ENCODE peak calls at places on chromosome 22, in seven cellular contexts. V, T, W, S, N, E and H are unnamed samples.
A peak's percentile ranks its signal among the peaks of the same experiment; 100 is the strongest.

GRCh38 chr22:42932857-42933782 is 76.0 kb upstream of the ARFGAP3 start:
- DNase-seq in W (peak; percentile 53), E (no peak), T (no peak), S (no peak), V (no peak), N (no peak), H (peak; percentile 37)

GRCh38 chr22:38570841-38571364 is 920 bp upstream of the DMC1 start:
- DNase-seq in W (peak; percentile 66), V (peak; percentile 7), E (peak; percentile 9), S (peak; percentile 44), N (peak; percentile 31), T (peak; percentile 50), H (peak; percentile 42)

GRCh38 chr22:43707650-43708049 is 104.5 kb downstream of the EFCAB6 start:
- DNase-seq in W (no peak), S (no peak), T (no peak), N (no peak), E (no peak), V (peak; percentile 1), H (no peak)

GRCh38 chr22:46472722-46473016 is 64.8 kb downstream of the CELSR1 start:
- DNase-seq in S (no peak), W (no peak), V (no peak), N (no peak), T (no peak), E (no peak), H (no peak)

GRCh38 chr22:38305481-38306448 is 11.5 kb downstream of the CSNK1E start:
- DNase-seq in E (no peak), S (no peak), N (no peak), V (no peak), W (no peak), T (no peak), H (no peak)

GRCh38 chr22:20677684-20678242 is 96.2 kb upstream of the SERPIND1 start:
- DNase-seq in E (no peak), W (no peak), V (no peak), S (no peak), T (no peak), N (no peak), H (no peak)

GRCh38 chr22:32558681-32559355 is 84.2 kb downstream of the FBXO7 start:
- DNase-seq in T (peak; percentile 84), N (peak; percentile 46), E (peak; percentile 51), S (no peak), V (peak; percentile 75), W (peak; percentile 83), H (peak; percentile 55)

GRCh38 chr22:41822289-41823057 is 10.4 kb upstream of the SREBF2 start:
- DNase-seq in T (no peak), V (peak; percentile 62), E (peak; percentile 67), S (no peak), N (no peak), W (no peak), H (peak; percentile 64)

GRCh38 chr22:49807780-49808708 is 19.6 kb downstream of the BRD1 start:
- DNase-seq in T (no peak), W (no peak), N (no peak), E (no peak), V (no peak), S (no peak), H (no peak)

GRCh38 chr22:40922484-40923303 is 28.5 kb upstream of the RBX1 start:
- DNase-seq in N (no peak), T (no peak), E (peak; percentile 20), V (peak; percentile 29), W (no peak), S (no peak), H (no peak)

GRCh38 chr22:47155912-47156311 is 393.5 kb downstream of the TBC1D22A start:
- DNase-seq in E (no peak), V (no peak), S (no peak), W (no peak), N (no peak), T (no peak), H (no peak)

GRCh38 chr22:23753371-23753770 is 854 bp downstream of the VPREB3 start:
- DNase-seq in V (no peak), W (no peak), T (no peak), N (no peak), S (no peak), E (no peak), H (no peak)

GRCh38 chr22:23750744-23751440 is at the start of gene ZNF70:
- DNase-seq in W (peak; percentile 86), T (peak; percentile 96), N (peak; percentile 95), E (peak; percentile 59), S (peak; percentile 82), V (peak; percentile 69), H (peak; percentile 73)

GRCh38 chr22:23751441-23751996 is 607 bp upstream of the ZNF70 start:
- DNase-seq in W (no peak), E (no peak), V (no peak), S (no peak), N (no peak), T (no peak), H (no peak)

GRCh38 chr22:23752750-23753149 is 1.5 kb downstream of the VPREB3 start:
- DNase-seq in T (no peak), V (no peak), S (no peak), N (no peak), E (no peak), W (no peak), H (no peak)

GRCh38 chr22:23752090-23752691 is 1.3 kb upstream of the ZNF70 start:
- DNase-seq in E (no peak), N (no peak), W (no peak), S (no peak), T (no peak), V (no peak), H (no peak)
- TF ChIP-seq POLR2A in E (no peak), N (no peak), W (no peak), S (no peak), T (no peak), V (no peak), H (no peak)

DNA sequence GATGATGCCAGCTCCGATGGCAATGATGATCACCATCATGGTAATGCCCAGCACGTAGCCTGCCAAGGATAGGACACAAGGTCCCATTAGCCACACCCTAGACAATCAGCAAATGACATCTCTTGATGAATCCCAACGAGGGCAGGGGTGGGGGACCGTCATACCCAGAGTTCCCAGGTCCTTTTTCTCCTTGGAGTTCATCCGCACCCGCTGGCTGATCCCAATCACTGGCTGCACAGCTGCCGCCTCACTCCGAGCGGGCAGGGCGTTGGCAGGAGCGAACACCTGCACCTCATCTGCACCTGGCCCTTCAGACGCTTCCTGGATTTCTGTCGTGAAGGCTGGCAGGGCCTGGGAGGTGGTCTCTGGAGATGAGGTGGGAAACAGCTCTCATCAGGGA is 3.0 kb downstream of the PIK3IP1 start:
- DNase-seq in W (no peak), N (peak; percentile 47), E (no peak), T (peak; percentile 81), S (no peak), V (no peak), H (no peak)
- TF ChIP-seq POLR2A in W (no peak), N (no peak), E (no peak), T (peak; percentile 46), S (no peak), V (no peak), H (no peak)

DNA sequence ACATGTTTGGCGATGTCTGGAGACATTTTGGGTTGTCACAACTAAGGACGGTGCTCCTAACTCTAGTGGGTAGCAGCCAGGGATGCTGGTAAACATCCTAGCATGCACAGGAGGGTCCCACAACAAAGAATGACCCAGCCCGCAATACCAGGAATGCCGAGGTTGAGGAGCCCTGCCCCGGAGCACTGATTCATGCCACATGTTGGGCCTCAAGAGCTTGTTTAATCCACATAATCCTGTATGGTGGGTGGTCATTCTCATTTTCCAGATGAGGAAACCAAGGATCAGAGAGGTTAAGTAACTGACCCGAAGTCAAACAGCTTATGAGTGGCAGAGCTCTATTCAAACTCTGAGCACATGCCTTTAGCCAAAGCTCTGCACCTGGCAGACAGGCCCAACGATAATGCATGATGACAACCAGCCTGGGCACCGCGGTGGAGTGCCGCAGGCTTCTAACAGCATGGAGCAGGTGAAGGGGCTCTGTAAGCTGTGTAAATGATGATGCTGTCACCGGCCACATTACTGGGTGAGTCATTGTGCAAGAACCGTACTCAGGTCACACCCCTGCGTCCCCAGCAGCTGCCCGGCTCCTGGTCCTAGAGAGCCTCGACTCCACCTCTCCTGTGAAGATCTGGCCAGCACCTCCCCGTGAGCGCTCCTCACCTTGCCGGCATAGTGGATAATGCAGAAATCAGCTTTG is 58.6 kb downstream of the APOL1 start:
- DNase-seq in N (no peak), W (no peak), S (no peak), V (no peak), E (no peak), T (no peak), H (no peak)
- TF ChIP-seq POLR2A in N (no peak), W (no peak), S (no peak), V (no peak), E (no peak), T (no peak), H (no peak)

GRCh38 chr22:30290679-30291333 is 1.5 kb upstream of the CASTOR1 start:
- DNase-seq in W (peak; percentile 95), S (peak; percentile 93), V (no peak), E (no peak), N (peak; percentile 91), T (peak; percentile 76), H (peak; percentile 87)
- TF ChIP-seq POLR2A in W (peak; percentile 57), S (peak; percentile 18), V (no peak), E (no peak), N (no peak), T (no peak), H (peak; percentile 45)

GRCh38 chr22:19329454-19329853 is 37.9 kb upstream of the CLTCL1 start:
- DNase-seq in N (no peak), T (no peak), S (no peak), V (no peak), E (no peak), W (no peak), H (no peak)
- TF ChIP-seq POLR2A in N (no peak), T (no peak), S (no peak), V (no peak), E (no peak), W (no peak), H (no peak)